ENCODE peak calls at places on chromosomes 7 and 10, in four cellular contexts. Z is Daoy, P is NCI-H460, H is A172. G is an unnamed sample.

GRCh38 chr7:1567893-1568292 is 1.9 kb downstream of the PSMG3 start:
- DNase-seq in Z (peak; percentile 89), P (peak; percentile 70), H (peak; percentile 99), G (no peak)

GRCh38 chr7:152108359-152108758 is 82.9 kb downstream of the GALNT11 start:
- DNase-seq in Z (no peak), P (no peak), H (no peak), G (no peak)

GRCh38 chr7:28726563-28726962 is 231.6 kb downstream of the TRIL start:
- DNase-seq in Z (no peak), P (no peak), H (no peak), G (no peak)

GRCh38 chr7:72438491-72438890 is 26.4 kb upstream of the CALN1 start:
- DNase-seq in Z (no peak), P (no peak), H (no peak), G (no peak)

GRCh38 chr7:5139998-5140397 is 50.0 kb upstream of the WIPI2 start:
- DNase-seq in Z (peak; percentile 36), P (peak; percentile 33), H (peak; percentile 18), G (no peak)

GRCh38 chr10:7458554-7458953 is 47.7 kb upstream of the SFMBT2 start:
- DNase-seq in Z (peak; percentile 29), P (no peak), H (no peak), G (no peak)

GRCh38 chr10:130140425-130140824 is 4.2 kb downstream of the GLRX3 start:
- DNase-seq in Z (no peak), P (no peak), H (no peak), G (no peak)

GRCh38 chr10:122485670-122486069 is 24.3 kb downstream of the HTRA1 start:
- DNase-seq in Z (no peak), P (no peak), H (no peak), G (no peak)

GRCh38 chr10:98572594-98572993 is 125.9 kb upstream of the HPS1 start:
- DNase-seq in Z (peak; percentile 35), P (no peak), H (no peak), G (no peak)

GRCh38 chr7:39709768-39710291 is 86.5 kb downstream of the RALA start:
- DNase-seq in Z (no peak), P (no peak), H (no peak), G (no peak)

GRCh38 chr7:20201380-20201779 is 15.8 kb downstream of the MACC1 start:
- DNase-seq in Z (peak; percentile 56), P (no peak), H (no peak), G (no peak)

GRCh38 chr10:30893208-30893607 is 138.5 kb downstream of the ZNF438 start:
- DNase-seq in Z (no peak), P (no peak), H (no peak), G (no peak)

GRCh38 chr10:59993931-59994330 is 87.6 kb upstream of the CCDC6 start:
- DNase-seq in Z (no peak), P (no peak), H (no peak), G (no peak)

GRCh38 chr10:29617880-29618340 is 16.9 kb downstream of the SVIL start:
- DNase-seq in Z (no peak), P (no peak), H (no peak), G (no peak)

G was measured in Panc1.